ENCODE peak calls at places on chromosomes 2 and 18, in ten cellular contexts. P is left ventricle myocardium inferior, Y is neural progenitor cell, X is HCT116, R is K562, Z is A549, L is PC-3, F is adrenal gland, M is right cardiac atrium, T is BE2C. S is an unnamed sample.

GRCh38 chr2:55157474-55157884 is 74.6 kb downstream of the CLHC1 start:
- DNase-seq in P (no peak), Y (no peak), X (no peak), R (peak; percentile 25), Z (no peak), L (peak; percentile 75), F (no peak), M (no peak), T (no peak), S (no peak)

GRCh38 chr2:204407209-204408070 is 137.8 kb upstream of the PARD3B start:
- DNase-seq in P (no peak), Y (no peak), X (no peak), R (peak; percentile 39), Z (peak; percentile 2), L (peak; percentile 57), F (no peak), M (no peak), T (no peak), S (no peak)

GRCh38 chr18:73047688-73048087 is 179.9 kb upstream of the NETO1 start:
- DNase-seq in P (no peak), Y (no peak), X (no peak), R (no peak), Z (no peak), L (peak; percentile 24), F (no peak), M (no peak), T (no peak), S (no peak)

GRCh38 chr18:77114564-77115391 is 17.8 kb downstream of the MBP start:
- DNase-seq in P (peak; percentile 87), Y (no peak), X (no peak), R (no peak), Z (peak; percentile 84), L (no peak), F (peak; percentile 95), M (peak; percentile 94), T (no peak), S (peak; percentile 96)

GRCh38 chr2:27920148-27920885 is 29.8 kb downstream of the BABAM2 start:
- DNase-seq in P (no peak), Y (no peak), X (no peak), R (no peak), Z (peak; percentile 48), L (peak; percentile 76), F (no peak), M (no peak), T (no peak), S (no peak)

GRCh38 chr2:103155308-103155707 is 393.5 kb downstream of the TMEM182 start:
- DNase-seq in P (no peak), Y (no peak), X (no peak), R (no peak), Z (no peak), L (no peak), F (no peak), M (no peak), T (no peak), S (no peak)

GRCh38 chr2:111194835-111195621 is 74.3 kb downstream of the BCL2L11 start:
- DNase-seq in P (no peak), Y (peak; percentile 22), X (no peak), R (peak; percentile 41), Z (no peak), L (no peak), F (no peak), M (no peak), T (no peak), S (no peak)

GRCh38 chr2:69652206-69652605 is 8.7 kb upstream of the AAK1 start:
- DNase-seq in P (no peak), Y (no peak), X (peak; percentile 29), R (no peak), Z (peak; percentile 52), L (peak; percentile 95), F (no peak), M (no peak), T (no peak), S (no peak)

GRCh38 chr2:98387478-98387877 is 41.2 kb downstream of the CNGA3 start:
- DNase-seq in P (no peak), Y (no peak), X (no peak), R (no peak), Z (no peak), L (no peak), F (no peak), M (no peak), T (no peak), S (no peak)

GRCh38 chr2:169732583-169733358 is 861 bp upstream of the KLHL23 start:
- DNase-seq in P (no peak), Y (no peak), X (no peak), R (no peak), Z (no peak), L (no peak), F (no peak), M (no peak), T (no peak), S (no peak)

GRCh38 chr2:164742738-164743317 is 98.8 kb downstream of the COBLL1 start:
- DNase-seq in P (no peak), Y (no peak), X (no peak), R (no peak), Z (no peak), L (no peak), F (no peak), M (no peak), T (no peak), S (no peak)

GRCh38 chr18:24019641-24020331 is 5.2 kb downstream of the TTC39C start:
- DNase-seq in P (no peak), Y (no peak), X (no peak), R (no peak), Z (no peak), L (no peak), F (no peak), M (no peak), T (no peak), S (no peak)

GRCh38 chr2:42998721-42999120 is 206.3 kb upstream of the HAAO start:
- DNase-seq in P (no peak), Y (no peak), X (no peak), R (no peak), Z (no peak), L (no peak), F (peak; percentile 6), M (no peak), T (no peak), S (no peak)
- H3K4me1 ChIP-seq in P (no peaks in the 10 kb centered on the region), Y (peaks cover 4% of the 10 kb centered on the region), X (no peaks in the 10 kb centered on the region), R (peaks cover 10% of the 10 kb centered on the region), Z (peaks cover 12% of the 10 kb centered on the region), L (peaks cover 4% of the 10 kb centered on the region), F (no peaks in the 10 kb centered on the region), M (no peaks in the 10 kb centered on the region), T (no peaks in the 10 kb centered on the region), S (no peaks in the 10 kb centered on the region)

DNA sequence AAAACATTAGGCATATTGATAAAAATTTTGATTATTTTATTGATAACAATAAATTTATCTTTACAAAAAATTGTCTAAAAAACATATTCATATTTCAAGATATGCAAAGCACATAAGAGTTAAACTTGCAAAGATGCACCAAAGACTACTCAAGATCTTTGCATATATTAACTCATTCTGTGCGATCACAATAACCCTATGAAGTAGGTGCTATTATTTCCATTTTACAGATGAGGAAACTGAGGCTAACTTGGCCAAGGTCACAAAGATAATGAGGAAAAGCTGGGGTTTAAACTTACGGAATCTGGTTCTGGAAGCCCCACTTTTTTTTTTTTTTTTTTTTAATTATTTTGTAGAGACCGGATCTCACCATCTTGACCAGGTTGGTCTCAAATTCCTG is 94.4 kb upstream of the SERTAD2 start:
- DNase-seq in P (no peak), Y (no peak), X (no peak), R (no peak), Z (no peak), L (no peak), F (no peak), M (no peak), T (no peak), S (no peak)
- H3K4me3 ChIP-seq in P (no peak overlapping the region), Y (no peak overlapping the region), X (no peak overlapping the region), R (no peak overlapping the region), Z (no peak overlapping the region), L (peak overlapping the region; percentile 85), F (no peak overlapping the region), M (no peak overlapping the region), T (no peak overlapping the region), S (no peak overlapping the region)

DNA sequence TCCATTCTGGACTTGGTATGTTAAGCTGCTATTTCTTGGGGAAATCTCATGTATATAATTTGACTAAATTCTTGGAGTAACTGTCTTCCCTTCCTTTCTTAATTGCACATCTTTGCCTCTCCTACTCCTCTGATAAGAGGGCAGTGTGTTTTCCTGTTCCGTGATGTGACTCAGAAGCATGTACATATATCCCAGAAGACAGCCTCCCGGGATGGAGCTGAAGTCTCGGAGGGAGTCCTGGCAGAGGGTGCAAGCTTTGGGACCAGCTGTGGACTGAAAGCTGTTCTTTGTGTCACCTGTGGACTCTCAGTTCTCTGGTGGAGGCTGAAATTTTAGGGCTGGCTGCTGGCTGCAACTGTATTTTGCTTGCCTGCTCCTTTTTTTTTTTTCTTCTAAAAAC is 54.7 kb upstream of the MGAT5 start:
- DNase-seq in P (no peak), Y (no peak), X (no peak), R (no peak), Z (no peak), L (no peak), F (no peak), M (no peak), T (no peak), S (no peak)
- H3K4me1 ChIP-seq in P (peaks cover 90% of the 10 kb centered on the region), Y (peaks cover 35% of the 10 kb centered on the region), X (no peaks in the 10 kb centered on the region), R (no peaks in the 10 kb centered on the region), Z (no peaks in the 10 kb centered on the region), L (peaks cover 13% of the 10 kb centered on the region), F (peaks cover 13% of the 10 kb centered on the region), M (peaks cover 12% of the 10 kb centered on the region), T (no peaks in the 10 kb centered on the region), S (peaks cover 15% of the 10 kb centered on the region)

GRCh38 chr2:200320344-200320743 is 13.9 kb downstream of the SPATS2L start:
- DNase-seq in P (no peak), Y (no peak), X (no peak), R (no peak), Z (no peak), L (no peak), F (no peak), M (peak; percentile 26), T (no peak), S (no peak)
- H3K4me3 ChIP-seq in P (no peak overlapping the region), Y (no peak overlapping the region), X (no peak overlapping the region), R (no peak overlapping the region), Z (no peak overlapping the region), L (peak overlapping the region; percentile 5), F (no peak overlapping the region), M (no peak overlapping the region), T (no peak overlapping the region), S (no peak overlapping the region)

GRCh38 chr2:171160630-171161424 is at the start of gene TLK1:
- DNase-seq in P (peak; percentile 70), Y (peak; percentile 91), X (peak; percentile 18), R (peak; percentile 93), Z (peak; percentile 77), L (peak; percentile 73), F (peak; percentile 78), M (peak; percentile 88), T (peak; percentile 67), S (peak; percentile 94)

GRCh38 chr2:171158036-171158789 is 2.5 kb downstream of the TLK1 start:
- DNase-seq in P (no peak), Y (no peak), X (no peak), R (peak; percentile 57), Z (no peak), L (peak; percentile 32), F (no peak), M (no peak), T (no peak), S (no peak)

GRCh38 chr2:171160119-171160629 is 519 bp downstream of the TLK1 start:
- DNase-seq in P (peak; percentile 66), Y (peak; percentile 82), X (peak; percentile 21), R (peak; percentile 80), Z (peak; percentile 30), L (peak; percentile 48), F (peak; percentile 78), M (peak; percentile 89), T (peak; percentile 61), S (peak; percentile 92)

GRCh38 chr2:171159326-171160118 is 1.2 kb downstream of the TLK1 start:
- DNase-seq in P (peak; percentile 40), Y (peak; percentile 59), X (peak; percentile 12), R (peak; percentile 62), Z (peak; percentile 31), L (peak; percentile 56), F (peak; percentile 59), M (peak; percentile 75), T (peak; percentile 56), S (peak; percentile 81)

GRCh38 chr2:171158790-171159325 is 1.8 kb downstream of the TLK1 start:
- DNase-seq in P (no peak), Y (peak; percentile 35), X (no peak), R (no peak), Z (peak; percentile 23), L (peak; percentile 29), F (no peak), M (no peak), T (no peak), S (no peak)
- H3K4me1 ChIP-seq in P (peaks cover 56% of the 10 kb centered on the region), Y (peaks cover 30% of the 10 kb centered on the region), X (peaks cover 4% of the 10 kb centered on the region), R (peaks cover 14% of the 10 kb centered on the region), Z (peaks cover 34% of the 10 kb centered on the region), L (peaks cover 25% of the 10 kb centered on the region), F (peaks cover 18% of the 10 kb centered on the region), M (no peaks in the 10 kb centered on the region), T (no peaks in the 10 kb centered on the region), S (peaks cover 32% of the 10 kb centered on the region)